ENCODE peak calls at places on chromosome 5, in four cellular contexts. I is stimulated activated effector memory CD8-positive, alpha-beta T cell treated with anti-CD3 and anti-CD28 coated beads, Interleukin-12 subunit alpha, Interleukin-12 subunit beta, amount 100 ng/mL, for 72 hours; Z is mesenchymal stem cell; D is fibroblast of pulmonary artery. V is an unnamed sample.

GRCh38 chr5:73796164-73797141 is 170.5 kb downstream of the ARHGEF28 start:
- DNase-seq in I (no peak), Z (peak; percentile 96), D (peak; percentile 99), V (no peak)

GRCh38 chr5:43312076-43312620 is 1.1 kb downstream of the HMGCS1 start:
- DNase-seq in I (no peak), Z (no peak), D (no peak), V (no peak)

GRCh38 chr5:74161171-74161570 is 479.4 kb downstream of the ENC1 start:
- DNase-seq in I (no peak), Z (no peak), D (no peak), V (no peak)

GRCh38 chr5:60334281-60334713 is 365.7 kb downstream of the DEPDC1B start:
- DNase-seq in I (no peak), Z (peak; percentile 87), D (peak; percentile 75), V (no peak)

GRCh38 chr5:161535762-161536161 is 10.8 kb downstream of the GABRB2 start:
- DNase-seq in I (no peak), Z (no peak), D (no peak), V (no peak)

GRCh38 chr5:131423056-131423455 is 159.2 kb downstream of the CDC42SE2 start:
- DNase-seq in I (no peak), Z (peak; percentile 28), D (peak; percentile 66), V (no peak)

GRCh38 chr5:145991044-145991575 is 54.7 kb downstream of the SH3RF2 start:
- DNase-seq in I (no peak), Z (no peak), D (peak; percentile 56), V (no peak)

GRCh38 chr5:32270178-32270577 is 42.6 kb downstream of the MTMR12 start:
- DNase-seq in I (no peak), Z (no peak), D (no peak), V (no peak)

GRCh38 chr5:30832519-30832918 is 361.0 kb upstream of the CDH6 start:
- DNase-seq in I (no peak), Z (no peak), D (peak; percentile 3), V (no peak)

GRCh38 chr5:55036477-55036876 is 12.4 kb downstream of the GZMK start:
- DNase-seq in I (no peak), Z (peak; percentile 25), D (peak; percentile 31), V (no peak)

GRCh38 chr5:179967489-179967888 is 59.8 kb upstream of the TBC1D9B start:
- DNase-seq in I (no peak), Z (peak; percentile 12), D (no peak), V (no peak)

GRCh38 chr5:113381015-113381326 is 53.8 kb downstream of the TSSK1B start:
- DNase-seq in I (no peak), Z (no peak), D (no peak), V (no peak)

GRCh38 chr5:179318193-179318955 is 26.9 kb downstream of the ADAMTS2 start:
- DNase-seq in I (no peak), Z (no peak), D (no peak), V (no peak)

GRCh38 chr5:140295414-140295813 is 7.5 kb downstream of the PFDN1 start:
- DNase-seq in I (no peak), Z (peak; percentile 94), D (peak; percentile 98), V (peak; percentile 88)

GRCh38 chr5:76583163-76584047 is 39.8 kb downstream of the F2RL2 start:
- DNase-seq in I (no peak), Z (peak; percentile 28), D (peak; percentile 65), V (no peak)

GRCh38 chr5:2178528-2178927 is 295.8 kb upstream of the IRX4 start:
- DNase-seq in I (no peak), Z (no peak), D (no peak), V (no peak)

GRCh38 chr5:103526164-103526915 is 36.2 kb downstream of the NUDT12 start:
- DNase-seq in I (no peak), Z (no peak), D (peak; percentile 81), V (no peak)

GRCh38 chr5:7331083-7331482 is 64.9 kb upstream of the ADCY2 start:
- DNase-seq in I (no peak), Z (no peak), D (no peak), V (no peak)

GRCh38 chr5:132747064-132747692 is at the start of gene CCNI2:
- DNase-seq in I (peak; percentile 51), Z (peak; percentile 45), D (no peak), V (no peak)

GRCh38 chr5:6760636-6761035 is 47.4 kb downstream of the TENT4A start:
- DNase-seq in I (no peak), Z (no peak), D (no peak), V (no peak)

GRCh38 chr5:76084496-76085285 is 1.5 kb downstream of the SV2C start:
- DNase-seq in I (no peak), Z (no peak), D (peak; percentile 16), V (no peak)

GRCh38 chr5:75335952-75336624 is 932 bp upstream of the HMGCR start:
- DNase-seq in I (no peak), Z (peak; percentile 95), D (peak; percentile 91), V (no peak)

GRCh38 chr5:142078251-142078650 is 30.3 kb upstream of the NDFIP1 start:
- DNase-seq in I (no peak), Z (no peak), D (no peak), V (no peak)

GRCh38 chr5:59134770-59135169 is 551.9 kb downstream of the RAB3C start:
- DNase-seq in I (no peak), Z (no peak), D (no peak), V (no peak)

GRCh38 chr5:154993461-154993860 is 20.1 kb upstream of the KIF4B start:
- DNase-seq in I (no peak), Z (no peak), D (no peak), V (no peak)

GRCh38 chr5:44440186-44440585 is 51.0 kb upstream of the FGF10 start:
- DNase-seq in I (no peak), Z (no peak), D (no peak), V (no peak)

V was measured in right atrium auricular region.